ENCODE peak calls at places on chromosomes 13 and 19, in six cellular contexts. H, O, S, J, Z and V are unnamed samples.

GRCh38 chr19:35048911-35049411 is 7.4 kb downstream of the HPN start:
- DNase-seq in S (no peak), Z (no peak), J (no peak), O (no peak), H (no peak), V (peak; percentile 78)

GRCh38 chr19:1171755-1172352 is 2.2 kb downstream of the SBNO2 start:
- DNase-seq in J (no peak), H (peak; percentile 62), Z (peak; percentile 61), S (no peak), O (peak; percentile 68), V (peak; percentile 32)

GRCh38 chr13:51768976-51769375 is 35.0 kb downstream of the DHRS12 start:
- DNase-seq in H (no peak), O (no peak), J (no peak), Z (no peak), S (no peak), V (no peak)

GRCh38 chr19:19566306-19566705 is 28.2 kb downstream of the CILP2 start:
- DNase-seq in S (no peak), H (no peak), Z (no peak), O (no peak), J (no peak), V (no peak)

GRCh38 chr19:29543381-29543780 is 17.6 kb downstream of the VSTM2B start:
- DNase-seq in S (no peak), Z (no peak), O (peak; percentile 17), J (no peak), H (peak; percentile 16), V (no peak)

GRCh38 chr19:35104361-35104760 is 11.3 kb upstream of the FXYD3 start:
- DNase-seq in H (no peak), Z (no peak), S (no peak), J (no peak), O (no peak), V (no peak)

GRCh38 chr19:51750381-51751124 is 1.1 kb downstream of the FPR1 start:
- DNase-seq in S (no peak), O (no peak), Z (no peak), J (no peak), H (peak; percentile 32), V (no peak)

GRCh38 chr19:55703790-55704215 is 28.8 kb downstream of the EPN1 start:
- DNase-seq in O (no peak), J (peak; percentile 69), H (no peak), S (no peak), Z (peak; percentile 67), V (peak; percentile 72)

GRCh38 chr13:93249259-93249917 is 22.8 kb downstream of the GPC6 start:
- DNase-seq in O (no peak), Z (no peak), J (no peak), H (no peak), S (no peak), V (no peak)

GRCh38 chr13:98664047-98664446 is 87.1 kb upstream of the STK24 start:
- DNase-seq in H (no peak), Z (no peak), S (no peak), O (no peak), J (no peak), V (no peak)

GRCh38 chr13:92994056-92994455 is 232.6 kb upstream of the GPC6 start:
- DNase-seq in O (no peak), J (no peak), H (no peak), S (no peak), Z (no peak), V (no peak)

GRCh38 chr19:42422576-42423461 is 4.4 kb downstream of the LIPE start:
- DNase-seq in Z (peak; percentile 73), H (no peak), S (no peak), J (peak; percentile 47), O (peak; percentile 60), V (no peak)

GRCh38 chr13:35953537-35954206 is 177.5 kb downstream of the DCLK1 start:
- DNase-seq in H (peak; percentile 83), S (peak; percentile 70), J (peak; percentile 49), Z (peak; percentile 69), O (peak; percentile 96), V (peak; percentile 38)

GRCh38 chr19:13207237-13208130 is 57.3 kb downstream of the IER2 start:
- DNase-seq in J (no peak), H (no peak), S (no peak), Z (peak; percentile 67), O (peak; percentile 74), V (no peak)

GRCh38 chr13:68715651-68716050 is 1392.0 kb upstream of the ATXN8OS start:
- DNase-seq in S (no peak), O (no peak), H (no peak), Z (no peak), J (no peak), V (no peak)

GRCh38 chr13:110561335-110562033 is at the start of gene RAB20:
- DNase-seq in S (peak; percentile 78), O (peak; percentile 95), Z (peak; percentile 88), J (peak; percentile 92), H (peak; percentile 94), V (peak; percentile 92)

GRCh38 chr13:110422913-110423688 is 116.0 kb downstream of the COL4A2 start:
- DNase-seq in Z (no peak), H (no peak), O (no peak), S (no peak), J (no peak), V (no peak)

GRCh38 chr19:44757057-44757734 is 8.7 kb downstream of the BCL3 start:
- DNase-seq in Z (peak; percentile 76), H (no peak), O (peak; percentile 94), S (peak; percentile 60), J (peak; percentile 48), V (peak; percentile 28)

GRCh38 chr13:110780410-110780809 is 66.9 kb downstream of the ING1 start:
- DNase-seq in H (no peak), J (no peak), O (no peak), S (no peak), Z (no peak), V (no peak)

GRCh38 chr19:32403291-32403995 is 2.1 kb upstream of the DPY19L3 start:
- DNase-seq in S (no peak), O (no peak), H (no peak), Z (no peak), J (no peak), V (no peak)

GRCh38 chr13:98192008-98192407 is 14.9 kb upstream of the RNF113B start:
- DNase-seq in O (no peak), Z (no peak), J (no peak), S (no peak), H (no peak), V (no peak)

DNA sequence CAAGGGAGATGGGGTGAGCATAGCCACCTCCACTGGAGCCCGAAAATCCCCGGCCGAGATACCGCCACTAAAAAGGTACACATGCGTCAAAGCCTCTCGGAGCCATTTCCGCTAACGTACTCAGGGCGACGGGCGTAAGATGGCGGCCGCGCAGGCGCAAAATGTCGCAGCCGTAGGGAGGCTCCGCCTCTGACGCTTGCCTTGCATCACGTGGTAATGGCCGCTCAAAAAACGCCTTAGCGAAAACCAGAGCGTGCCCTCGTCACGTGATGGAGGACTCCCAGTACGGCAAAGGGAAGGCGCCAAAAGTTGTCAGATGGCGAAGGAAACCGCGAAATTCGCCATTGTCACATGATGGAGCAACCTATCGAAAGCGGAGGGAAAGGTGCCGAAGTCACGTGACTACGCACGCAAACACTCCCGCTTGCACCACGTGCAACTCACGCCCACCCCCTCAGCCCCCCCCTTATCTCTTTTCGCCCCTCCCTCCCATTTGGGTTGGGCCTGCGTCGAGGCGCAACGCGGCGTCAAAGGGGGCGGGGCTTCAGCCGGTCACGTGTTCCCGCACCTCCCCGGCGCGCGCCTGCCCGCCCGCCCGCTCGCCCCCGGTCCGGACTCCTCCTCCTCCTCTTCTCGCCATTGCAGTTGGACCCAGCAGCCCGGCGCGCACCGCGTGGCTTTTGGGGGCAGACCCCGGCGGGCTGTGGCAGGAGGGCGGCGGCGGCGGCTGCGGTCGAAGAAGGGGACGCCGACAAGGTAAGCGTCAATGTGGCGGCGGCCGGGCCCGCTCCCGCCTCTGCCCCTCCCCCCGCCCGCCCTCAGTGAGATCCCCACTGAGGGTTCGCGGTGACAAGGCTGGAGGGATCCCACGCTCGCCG is at the start of gene ILF3:
- DNase-seq in O (peak; percentile 100), H (peak; percentile 100), Z (peak; percentile 100), J (peak; percentile 100), S (peak; percentile 100), V (peak; percentile 100)
- TF ChIP-seq EP300 in O (peak; percentile 94), H (peak; percentile 54), Z (peak; percentile 83), J (peak; percentile 78), S (peak; percentile 100), V (no peak)

DNA sequence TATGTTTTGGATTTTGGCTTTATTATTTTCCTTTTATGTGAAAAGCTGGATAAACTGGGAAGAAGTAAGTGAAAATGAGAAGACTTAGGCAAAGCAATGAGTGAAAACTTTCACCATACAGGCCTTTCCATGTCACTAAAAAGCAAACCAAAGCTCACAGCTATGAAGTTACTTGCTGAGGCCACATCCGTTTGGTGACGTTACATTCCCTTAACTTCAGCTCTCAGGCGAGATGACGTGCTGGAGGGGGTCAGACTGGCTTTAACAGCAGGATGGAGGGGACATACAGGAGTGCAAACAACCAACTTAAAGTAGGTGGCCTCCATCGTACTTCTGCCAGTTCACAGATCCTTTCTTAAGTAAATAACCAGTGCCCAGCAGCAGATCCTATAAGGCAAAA is 522.3 kb downstream of the MYO16 start:
- DNase-seq in H (no peak), J (no peak), Z (no peak), O (no peak), S (no peak), V (no peak)
- H3K27ac ChIP-seq in H (no peak overlapping the region), J (no peak overlapping the region), Z (no peak overlapping the region), O (no peak overlapping the region), S (no peak overlapping the region), V (no peak overlapping the region)

GRCh38 chr19:17555929-17556813 is 722 bp downstream of the COLGALT1 start:
- DNase-seq in J (peak; percentile 81), O (peak; percentile 85), H (no peak), S (no peak), Z (peak; percentile 69), V (peak; percentile 69)

GRCh38 chr19:17550076-17550667 is 5.3 kb upstream of the COLGALT1 start:
- DNase-seq in S (no peak), O (no peak), Z (no peak), J (no peak), H (no peak), V (no peak)

GRCh38 chr19:17555480-17555928 is at the start of gene COLGALT1:
- DNase-seq in J (peak; percentile 100), O (peak; percentile 99), S (peak; percentile 100), H (peak; percentile 99), Z (peak; percentile 97), V (peak; percentile 100)

GRCh38 chr19:17554968-17555479 is 425 bp upstream of the COLGALT1 start:
- DNase-seq in S (no peak), J (no peak), O (no peak), H (no peak), Z (no peak), V (no peak)

GRCh38 chr19:17553256-17553655 is 2.2 kb upstream of the COLGALT1 start:
- DNase-seq in S (peak; percentile 54), O (peak; percentile 90), H (no peak), J (peak; percentile 46), Z (peak; percentile 60), V (no peak)
- TF ChIP-seq EP300 in S (peak; percentile 88), O (peak; percentile 25), H (no peak), J (no peak), Z (no peak), V (no peak)

DNA sequence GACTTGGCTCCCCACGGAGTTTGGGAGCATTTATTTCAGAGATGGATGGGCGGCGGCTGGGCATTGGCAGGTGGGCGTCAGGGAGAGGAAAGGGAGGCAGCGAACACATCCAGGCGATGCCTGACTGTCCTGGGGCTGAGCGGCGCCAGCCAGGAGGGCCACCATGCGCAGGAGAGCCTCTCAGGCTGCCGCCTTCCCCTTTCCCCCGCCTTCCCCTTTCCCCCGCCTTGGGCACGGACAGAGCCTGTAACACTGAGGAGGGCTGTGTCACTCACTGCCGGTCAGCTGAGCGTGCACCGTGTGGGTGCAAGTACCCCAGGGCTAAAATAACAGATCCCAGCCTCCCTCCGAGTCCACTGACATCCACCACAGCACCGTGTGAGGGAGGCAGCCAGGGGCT is 11.4 kb downstream of the MCF2L start:
- DNase-seq in J (no peak), Z (no peak), S (no peak), O (no peak), H (no peak), V (no peak)
- H3K27ac ChIP-seq in J (no peak overlapping the region), Z (no peak overlapping the region), S (no peak overlapping the region), O (peak overlapping the region; percentile 2), H (peak overlapping the region; percentile 67), V (peak overlapping the region; percentile 61)